ENCODE peak calls at places on chromosomes 7 and 10, in ten cellular contexts. L is GM23248, B is psoas muscle, C is PC-9, U is OCI-LY7, T is GM06990, N is astrocyte, O is heart left ventricle, Z is mammary epithelial cell, F is sigmoid colon. P is an unnamed sample.

GRCh38 chr7:128031901-128032604 is 816 bp upstream of the LRRC4 start:
- DNase-seq in T (peak; percentile 47), O (peak; percentile 55), B (peak; percentile 56), Z (peak; percentile 83), N (peak; percentile 90), U (peak; percentile 48), L (peak; percentile 97), F (peak; percentile 73), C (no peak), P (peak; percentile 90)

GRCh38 chr10:78594938-78595645 is 473.7 kb upstream of the ZMIZ1 start:
- DNase-seq in F (no peak), U (peak; percentile 14), C (no peak), T (no peak), O (no peak), Z (no peak), N (no peak), B (no peak), L (no peak), P (no peak)

GRCh38 chr10:33808475-33808874 is 474.0 kb upstream of the NRP1 start:
- DNase-seq in O (no peak), U (no peak), N (peak; percentile 64), C (no peak), B (no peak), F (no peak), L (no peak), Z (no peak), T (no peak), P (no peak)

GRCh38 chr7:65477326-65477725 is 103.7 kb downstream of the ZNF92 start:
- DNase-seq in C (no peak), T (no peak), N (no peak), B (no peak), Z (no peak), F (no peak), O (no peak), L (peak; percentile 23), U (peak; percentile 60), P (peak; percentile 66)

GRCh38 chr10:45557275-45557905 is 115.2 kb downstream of the ZFAND4 start:
- DNase-seq in F (no peak), N (no peak), L (no peak), T (peak; percentile 15), O (no peak), B (no peak), C (no peak), U (peak; percentile 63), Z (no peak), P (peak; percentile 38)

GRCh38 chr10:69936091-69936490 is 116.6 kb upstream of the MACROH2A2 start:
- DNase-seq in U (peak; percentile 58), T (no peak), L (peak; percentile 12), Z (no peak), C (no peak), O (no peak), B (no peak), F (no peak), N (no peak), P (peak; percentile 81)

GRCh38 chr10:63633677-63634487 is 112.7 kb downstream of the REEP3 start:
- DNase-seq in T (no peak), U (peak; percentile 23), Z (peak; percentile 46), B (no peak), L (peak; percentile 52), F (no peak), N (peak; percentile 17), O (no peak), C (peak; percentile 38), P (peak; percentile 63)

GRCh38 chr7:101352920-101353308 is 9.8 kb upstream of the COL26A1 start:
- DNase-seq in U (no peak), C (no peak), T (no peak), B (no peak), O (no peak), L (no peak), F (no peak), N (no peak), Z (no peak), P (no peak)

GRCh38 chr7:122166708-122167107 is 22.7 kb upstream of the AASS start:
- DNase-seq in T (no peak), U (no peak), N (peak; percentile 81), L (peak; percentile 60), F (no peak), C (peak; percentile 68), Z (peak; percentile 48), B (no peak), O (no peak), P (no peak)

GRCh38 chr10:91511549-91512330 is 101.6 kb downstream of the HECTD2 start:
- DNase-seq in L (peak; percentile 92), Z (peak; percentile 75), T (no peak), U (no peak), B (no peak), F (no peak), N (peak; percentile 96), C (no peak), O (no peak), P (no peak)

GRCh38 chr10:36759111-36759805 is 366.1 kb upstream of the ANKRD30A start:
- DNase-seq in L (peak; percentile 94), O (no peak), Z (peak; percentile 56), T (no peak), C (no peak), U (no peak), B (no peak), N (peak; percentile 79), F (no peak), P (no peak)

GRCh38 chr10:113911113-113911512 is 56.7 kb downstream of the NHLRC2 start:
- DNase-seq in C (no peak), O (no peak), L (no peak), N (no peak), Z (no peak), B (no peak), T (no peak), F (no peak), U (no peak), P (no peak)

GRCh38 chr10:113905756-113906155 is 51.3 kb downstream of the NHLRC2 start:
- DNase-seq in Z (no peak), O (no peak), U (no peak), C (no peak), N (no peak), T (no peak), L (no peak), F (no peak), B (no peak), P (no peak)

GRCh38 chr10:113911839-113912238 is 57.4 kb downstream of the NHLRC2 start:
- DNase-seq in Z (no peak), T (no peak), F (no peak), L (no peak), B (no peak), O (no peak), C (no peak), U (no peak), N (no peak), P (no peak)

GRCh38 chr10:113912582-113912981 is 58.1 kb downstream of the NHLRC2 start:
- DNase-seq in B (no peak), F (no peak), C (no peak), L (no peak), N (no peak), O (no peak), Z (no peak), T (no peak), U (no peak), P (no peak)

GRCh38 chr10:113907166-113907565 is 52.7 kb downstream of the NHLRC2 start:
- DNase-seq in C (no peak), N (peak; percentile 39), L (peak; percentile 7), B (no peak), F (no peak), O (no peak), Z (no peak), T (no peak), U (no peak), P (no peak)
- H3K36me3 ChIP-seq in C (no peaks in the 10 kb centered on the region), N (peaks cover 20% of the 10 kb centered on the region), L (peaks cover 48% of the 10 kb centered on the region), B (peaks cover 9% of the 10 kb centered on the region), F (peaks cover 89% of the 10 kb centered on the region), O (peaks cover 100% of the 10 kb centered on the region), Z (peaks cover 28% of the 10 kb centered on the region), T (peaks cover 4% of the 10 kb centered on the region), U (peaks cover 74% of the 10 kb centered on the region), P (peaks cover 16% of the 10 kb centered on the region)

GRCh38 chr7:50348469-50349162 is 44.1 kb downstream of the IKZF1 start:
- DNase-seq in F (no peak), Z (no peak), O (no peak), U (no peak), B (no peak), L (no peak), N (no peak), C (no peak), T (no peak), P (no peak)
- H3K36me3 ChIP-seq in F (no peaks in the 10 kb centered on the region), Z (no peaks in the 10 kb centered on the region), O (no peaks in the 10 kb centered on the region), U (peaks cover 90% of the 10 kb centered on the region), B (no peaks in the 10 kb centered on the region), L (no peaks in the 10 kb centered on the region), N (no peaks in the 10 kb centered on the region), C (no peaks in the 10 kb centered on the region), T (peaks cover 7% of the 10 kb centered on the region), P (no peaks in the 10 kb centered on the region)

GRCh38 chr10:72081772-72082590 is 6.4 kb downstream of the SPOCK2 start:
- DNase-seq in F (peak; percentile 44), T (no peak), N (no peak), U (no peak), C (peak; percentile 100), Z (peak; percentile 71), L (no peak), B (no peak), O (no peak), P (peak; percentile 36)

GRCh38 chr10:72085864-72086465 is 2.4 kb downstream of the SPOCK2 start:
- DNase-seq in F (no peak), O (no peak), B (no peak), T (no peak), C (peak; percentile 28), N (no peak), L (no peak), Z (no peak), U (no peak), P (peak; percentile 22)

GRCh38 chr10:72085166-72085565 is 3.2 kb downstream of the SPOCK2 start:
- DNase-seq in T (no peak), U (no peak), N (no peak), L (no peak), O (no peak), C (no peak), Z (no peak), B (no peak), F (no peak), P (peak; percentile 24)

GRCh38 chr10:72083234-72084093 is 4.9 kb downstream of the SPOCK2 start:
- DNase-seq in T (no peak), B (no peak), Z (no peak), N (no peak), L (no peak), U (no peak), O (no peak), F (peak; percentile 3), C (peak; percentile 10), P (no peak)

GRCh38 chr10:72084094-72084459 is 4.3 kb downstream of the SPOCK2 start:
- DNase-seq in U (peak; percentile 31), N (no peak), Z (no peak), T (no peak), F (no peak), O (no peak), L (no peak), C (no peak), B (no peak), P (peak; percentile 37)
- H3K36me3 ChIP-seq in U (no peaks in the 10 kb centered on the region), N (no peaks in the 10 kb centered on the region), Z (no peaks in the 10 kb centered on the region), T (no peaks in the 10 kb centered on the region), F (no peaks in the 10 kb centered on the region), O (no peaks in the 10 kb centered on the region), L (no peaks in the 10 kb centered on the region), C (no peaks in the 10 kb centered on the region), B (no peaks in the 10 kb centered on the region), P (no peaks in the 10 kb centered on the region)

DNA sequence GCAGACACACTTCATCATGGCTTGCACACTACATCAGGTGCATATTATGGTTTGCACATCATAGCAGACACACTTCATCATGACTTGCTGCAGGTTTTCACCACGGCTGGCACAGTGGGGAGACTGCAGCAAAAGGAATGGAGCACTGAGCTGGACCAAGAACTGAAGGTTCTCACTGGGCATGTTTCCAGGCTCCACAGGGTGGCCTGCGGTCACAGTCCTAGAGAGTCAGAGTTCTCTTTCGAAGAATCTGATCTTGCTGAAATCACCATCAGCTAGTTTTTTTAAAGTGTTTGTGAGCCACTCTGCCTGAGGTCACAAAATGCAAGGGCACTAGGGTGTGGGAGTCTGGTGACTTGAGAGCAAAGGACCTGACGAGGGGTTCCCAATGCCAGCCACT is 140.4 kb upstream of the NPY start:
- DNase-seq in L (no peak), C (no peak), U (no peak), N (no peak), T (no peak), F (no peak), B (no peak), Z (no peak), O (no peak), P (no peak)
- H3K36me3 ChIP-seq in L (no peaks in the 10 kb centered on the region), C (no peaks in the 10 kb centered on the region), U (no peaks in the 10 kb centered on the region), N (no peaks in the 10 kb centered on the region), T (no peaks in the 10 kb centered on the region), F (no peaks in the 10 kb centered on the region), B (no peaks in the 10 kb centered on the region), Z (no peaks in the 10 kb centered on the region), O (no peaks in the 10 kb centered on the region), P (no peaks in the 10 kb centered on the region)